ENCODE peak calls at places on chromosomes 2 and 18, in five cellular contexts. X, M, K, V and L are unnamed samples.

GRCh38 chr18:70491734-70492348 is 203.0 kb downstream of the SOCS6 start:
- DNase-seq in X (peak; percentile 57), M (peak; percentile 79), K (peak; percentile 6), V (peak; percentile 30), L (peak; percentile 63)

GRCh38 chr2:217248312-217248935 is 388.6 kb upstream of the TNP1 start:
- DNase-seq in X (no peak), M (no peak), K (no peak), V (no peak), L (peak; percentile 39)

GRCh38 chr2:88055049-88055435 is 541 bp downstream of the KRCC1 start:
- DNase-seq in X (no peak), M (no peak), K (no peak), V (no peak), L (no peak)

GRCh38 chr2:121099329-121100318 is 185.4 kb downstream of the TFCP2L1 start:
- DNase-seq in X (no peak), M (no peak), K (no peak), V (no peak), L (no peak)

GRCh38 chr2:238657132-238658053 is 190.5 kb upstream of the TWIST2 start:
- DNase-seq in X (no peak), M (no peak), K (no peak), V (no peak), L (no peak)

GRCh38 chr2:63950414-63950813 is 68.8 kb downstream of the VPS54 start:
- DNase-seq in X (no peak), M (no peak), K (no peak), V (no peak), L (no peak)

GRCh38 chr2:161576421-161576820 is 47.8 kb upstream of the SLC4A10 start:
- DNase-seq in X (no peak), M (no peak), K (no peak), V (no peak), L (no peak)

GRCh38 chr2:190587106-190587505 is 52.6 kb upstream of the NEMP2 start:
- DNase-seq in X (no peak), M (no peak), K (no peak), V (no peak), L (no peak)

GRCh38 chr18:33579868-33580205 is 1.8 kb downstream of the ASXL3 start:
- DNase-seq in X (no peak), M (no peak), K (no peak), V (no peak), L (no peak)

GRCh38 chr2:112216158-112216557 is 38.7 kb downstream of the ZC3H8 start:
- DNase-seq in X (no peak), M (no peak), K (no peak), V (no peak), L (no peak)

GRCh38 chr2:239927424-239927981 is 97.6 kb downstream of the NDUFA10 start:
- DNase-seq in X (no peak), M (peak; percentile 92), K (no peak), V (peak; percentile 84), L (no peak)

GRCh38 chr2:9789371-9789770 is 53.9 kb upstream of the TAF1B start:
- DNase-seq in X (no peak), M (no peak), K (no peak), V (no peak), L (no peak)

GRCh38 chr2:216055661-216056060 is 25.9 kb downstream of the PECR start:
- DNase-seq in X (no peak), M (no peak), K (no peak), V (no peak), L (no peak)